ENCODE peak calls at places on chromosome 1, in four cellular contexts. N is IMR-90, B is stomach, K is hepatocyte. G is an unnamed sample.

GRCh38 chr1:24688621-24689195 is 45.6 kb downstream of the SRRM1 start:
- DNase-seq in N (peak; percentile 61), B (peak; percentile 79), K (peak; percentile 83), G (peak; percentile 32)

GRCh38 chr1:3639397-3639911 is 10.4 kb downstream of the WRAP73 start:
- DNase-seq in N (no peak), B (no peak), K (no peak), G (no peak)

GRCh38 chr1:42720868-42721267 is 19.2 kb downstream of the CLDN19 start:
- DNase-seq in N (no peak), B (no peak), K (peak; percentile 44), G (no peak)

GRCh38 chr1:190494451-190494850 is 16.8 kb upstream of the BRINP3 start:
- DNase-seq in N (no peak), B (no peak), K (no peak), G (no peak)

GRCh38 chr1:189662190-189662589 is 815.5 kb downstream of the BRINP3 start:
- DNase-seq in N (peak; percentile 10), B (no peak), K (no peak), G (no peak)

GRCh38 chr1:206716519-206717236 is 32.0 kb downstream of the MAPKAPK2 start:
- DNase-seq in N (peak; percentile 53), B (no peak), K (no peak), G (no peak)

GRCh38 chr1:46529031-46529630 is 22.3 kb downstream of the KNCN start:
- DNase-seq in N (no peak), B (no peak), K (no peak), G (no peak)

GRCh38 chr1:59204001-59204400 is 92.9 kb upstream of the FGGY start:
- DNase-seq in N (peak; percentile 32), B (peak; percentile 65), K (no peak), G (peak; percentile 58)

DNA sequence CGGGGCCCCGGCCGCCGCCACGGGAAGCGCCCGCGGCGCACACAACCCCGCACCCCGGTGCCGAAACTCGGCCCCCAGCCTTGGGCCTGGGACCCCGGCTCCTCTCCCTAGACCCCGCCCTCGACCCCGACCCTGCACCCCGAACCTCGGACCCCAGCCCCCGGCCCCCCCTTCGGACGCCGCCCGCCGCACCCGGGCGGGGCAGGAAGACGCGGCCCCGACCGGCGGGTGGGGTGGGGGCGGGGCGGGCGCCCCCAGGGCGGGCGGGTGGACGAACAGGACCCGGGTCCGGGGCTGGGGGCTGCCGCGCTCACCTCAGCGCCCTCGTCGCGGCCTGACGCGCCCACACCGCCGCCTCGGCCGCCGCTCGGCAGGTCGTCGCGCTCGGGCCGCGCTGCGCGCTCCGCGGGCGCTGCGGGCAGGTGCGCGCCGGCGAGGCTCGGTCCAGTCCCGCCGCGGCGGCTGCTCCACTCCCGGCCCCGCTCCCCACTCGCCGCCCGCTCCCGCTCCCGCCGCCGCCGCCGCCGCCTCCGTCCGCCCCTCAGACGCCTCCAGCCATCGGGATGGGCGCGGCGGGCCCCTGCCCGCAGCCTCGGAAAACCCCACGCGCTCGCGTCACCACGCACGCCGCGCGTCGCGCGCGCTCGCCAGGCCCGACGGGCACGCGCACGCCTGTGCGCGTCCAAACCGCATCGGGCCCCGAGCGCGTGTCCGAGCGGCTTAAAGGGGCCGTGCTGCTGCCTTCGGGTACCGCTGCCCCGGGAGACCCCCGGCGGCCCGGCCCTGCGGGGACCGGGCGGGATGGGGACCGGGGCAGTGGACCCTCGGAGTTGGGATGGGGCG is at the start of gene GNB1:
- DNase-seq in N (peak; percentile 88), B (peak; percentile 91), K (peak; percentile 96), G (peak; percentile 80)
- H3K27ac ChIP-seq in N (peak within 1 kb of the TSS; percentile 96), B (peak within 1 kb of the TSS; percentile 94), K (peak within 1 kb of the TSS; percentile 99), G (peak within 1 kb of the TSS; percentile 87)

DNA sequence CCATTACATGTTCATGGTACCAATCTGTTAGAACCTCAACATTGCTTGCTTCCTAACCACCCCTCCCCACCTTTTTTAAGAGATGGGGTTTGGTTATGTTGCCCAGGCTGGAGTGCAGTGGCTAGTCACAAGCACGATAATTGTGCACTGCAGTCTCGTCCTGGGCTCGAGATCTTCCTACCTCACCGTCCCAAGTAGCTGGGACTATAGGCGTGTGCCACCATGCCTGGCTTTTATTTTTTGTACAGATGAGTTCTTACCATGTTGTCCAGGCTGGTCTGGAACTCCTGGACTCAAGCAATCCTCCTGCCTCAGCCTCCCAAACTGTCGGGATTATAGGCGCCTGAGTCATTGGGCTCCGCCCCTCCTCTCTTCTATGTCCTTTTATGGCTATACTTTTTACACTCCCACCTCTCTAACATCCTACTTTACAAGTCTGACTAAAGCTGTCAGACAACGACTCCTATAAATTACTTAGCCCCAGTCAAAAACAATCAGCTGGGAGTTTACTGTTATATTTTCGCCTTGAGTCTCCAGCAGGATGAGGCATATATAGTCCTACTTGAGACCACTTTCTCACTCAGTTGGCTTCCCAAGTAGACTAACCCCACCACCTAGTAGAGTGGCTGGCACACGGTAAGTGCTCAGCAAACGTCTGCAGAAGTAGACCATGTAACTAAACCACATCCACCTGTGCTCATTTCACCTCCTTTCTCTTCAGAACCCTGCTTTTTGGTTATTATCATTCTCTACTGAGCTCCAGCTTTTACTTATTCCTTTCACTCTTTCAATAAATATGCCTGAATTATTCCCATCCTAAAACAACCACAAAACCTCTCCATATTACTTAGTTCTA is 13.8 kb downstream of the ENSA start:
- DNase-seq in N (no peak), B (no peak), K (no peak), G (no peak)
- H3K27ac ChIP-seq in N (peak overlapping the region; percentile 10), B (peak overlapping the region; percentile 7), K (no peak overlapping the region), G (no peak overlapping the region)

GRCh38 chr1:10101929-10102328 is 69.2 kb downstream of the UBE4B start:
- DNase-seq in N (no peak), B (no peak), K (no peak), G (no peak)
- H3K27ac ChIP-seq in N (no peak overlapping the region), B (no peak overlapping the region), K (no peak overlapping the region), G (no peak overlapping the region)

GRCh38 chr1:233075045-233075444 is 124.6 kb downstream of the NTPCR start:
- DNase-seq in N (peak; percentile 94), B (no peak), K (no peak), G (no peak)
- H3K27ac ChIP-seq in N (no peak overlapping the region), B (no peak overlapping the region), K (no peak overlapping the region), G (no peak overlapping the region)